ENCODE peak calls at places on chromosomes 7 and 10, in eight cellular contexts. A is GM06990, R is GM12865, G is BJ, V is HCT116, H is retinal pigment epithelial cell, E is hepatocyte, P is cardiac fibroblast. I is an unnamed sample.

GRCh38 chr7:149856-150636 is 42.3 kb upstream of the FAM20C start:
- DNase-seq in V (no peak), G (no peak), H (no peak), P (no peak), E (peak), A (peak), R (peak), I (peak)

GRCh38 chr10:112475565-112476233 is 28.7 kb downstream of the VTI1A start:
- DNase-seq in G (no peak), H (no peak), V (no peak), R (no peak), P (peak), E (no peak), A (no peak), I (no peak)

GRCh38 chr7:142872106-142872675 is 13.4 kb downstream of the TRPV6 start:
- DNase-seq in G (no peak), E (no peak), P (no peak), R (no peak), H (no peak), V (no peak), A (no peak), I (no peak)

GRCh38 chr10:122521011-122521410 is 39.5 kb upstream of the DMBT1 start:
- DNase-seq in V (no peak), H (no peak), R (no peak), P (peak), A (no peak), G (no peak), E (no peak), I (no peak)

GRCh38 chr7:117269895-117270294 is 53.0 kb downstream of the WNT2 start:
- DNase-seq in E (no peak), V (no peak), A (no peak), H (no peak), G (peak), P (peak), R (no peak), I (no peak)

GRCh38 chr7:158049271-158049670 is 538.4 kb downstream of the PTPRN2 start:
- DNase-seq in P (no peak), G (no peak), A (no peak), H (no peak), R (no peak), E (no peak), V (no peak), I (no peak)

GRCh38 chr10:113970641-113971040 is 73.0 kb upstream of the ADRB1 start:
- DNase-seq in A (no peak), E (no peak), R (no peak), H (no peak), V (no peak), P (no peak), G (no peak), I (no peak)

GRCh38 chr10:1737222-1738061 is at the start of gene ADARB2:
- DNase-seq in G (no peak), E (peak), R (peak), P (no peak), V (no peak), H (no peak), A (peak), I (peak)

GRCh38 chr10:133600657-133601056 is 25.9 kb downstream of the FRG2B start:
- DNase-seq in A (no peak), R (no peak), H (no peak), V (no peak), E (no peak), G (no peak), P (no peak), I (no peak)

GRCh38 chr10:86346794-86347665 is 19.6 kb downstream of the GRID1 start:
- DNase-seq in R (no peak), V (no peak), P (no peak), E (no peak), H (no peak), A (no peak), G (no peak), I (no peak)

DNA sequence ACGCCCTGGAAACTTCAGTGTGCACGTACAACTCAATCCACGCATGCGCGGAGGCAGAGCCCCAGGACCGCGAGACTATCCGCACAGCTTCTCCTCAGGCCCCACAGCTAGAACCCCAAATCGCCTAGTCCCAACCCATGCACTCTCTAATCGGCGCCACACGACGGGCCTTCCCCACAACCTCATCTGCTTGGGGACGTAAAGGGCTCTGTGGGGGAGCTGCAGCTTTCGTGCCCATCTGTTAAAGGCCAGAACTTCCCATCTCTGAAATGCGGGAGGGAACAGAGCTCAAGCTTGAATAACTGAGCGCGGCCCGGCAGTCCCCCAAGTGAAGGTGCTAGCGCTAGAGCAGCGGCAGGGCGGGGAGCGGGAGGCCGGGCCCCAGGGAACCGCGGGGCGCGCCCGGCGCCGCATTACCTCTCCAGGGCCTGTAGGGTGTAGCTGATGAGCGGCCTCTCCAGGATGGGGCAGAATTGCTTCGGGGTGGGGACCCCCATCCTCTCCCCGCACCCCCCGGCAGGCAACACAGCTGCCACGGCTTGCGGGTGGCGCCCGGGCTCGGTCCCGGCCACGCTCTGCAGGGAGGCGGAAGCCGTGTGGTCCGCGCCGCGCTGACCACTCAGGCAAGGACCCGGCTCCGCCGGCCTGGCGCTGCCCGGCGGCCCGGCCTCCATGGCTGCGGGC is 547 bp downstream of the CRPPA start:
- DNase-seq in P (peak), A (no peak), R (peak), H (peak), E (peak), V (peak), G (no peak), I (peak)
- TF ChIP-seq CTCF in P (peak), A (no peak), R (no peak), H (peak), E (peak), V (peak), G (peak), I (peak)

GRCh38 chr7:74290999-74291441 is 1.8 kb downstream of the CLIP2 start:
- DNase-seq in R (no peak), V (no peak), E (no peak), P (no peak), H (no peak), A (no peak), G (no peak), I (no peak)
- H3K4me3 ChIP-seq in R (peak), V (peak), E (peak), P (peak), H (peak), A (peak), G (peak), I (peak)

GRCh38 chr7:101235050-101235449 is 2.6 kb downstream of the CLDN15 start:
- DNase-seq in G (no peak), H (no peak), P (no peak), E (no peak), V (no peak), R (no peak), A (no peak), I (no peak)
- TF ChIP-seq CTCF in G (peak), H (peak), P (peak), E (peak), V (peak), R (peak), A (peak), I (peak)

DNA sequence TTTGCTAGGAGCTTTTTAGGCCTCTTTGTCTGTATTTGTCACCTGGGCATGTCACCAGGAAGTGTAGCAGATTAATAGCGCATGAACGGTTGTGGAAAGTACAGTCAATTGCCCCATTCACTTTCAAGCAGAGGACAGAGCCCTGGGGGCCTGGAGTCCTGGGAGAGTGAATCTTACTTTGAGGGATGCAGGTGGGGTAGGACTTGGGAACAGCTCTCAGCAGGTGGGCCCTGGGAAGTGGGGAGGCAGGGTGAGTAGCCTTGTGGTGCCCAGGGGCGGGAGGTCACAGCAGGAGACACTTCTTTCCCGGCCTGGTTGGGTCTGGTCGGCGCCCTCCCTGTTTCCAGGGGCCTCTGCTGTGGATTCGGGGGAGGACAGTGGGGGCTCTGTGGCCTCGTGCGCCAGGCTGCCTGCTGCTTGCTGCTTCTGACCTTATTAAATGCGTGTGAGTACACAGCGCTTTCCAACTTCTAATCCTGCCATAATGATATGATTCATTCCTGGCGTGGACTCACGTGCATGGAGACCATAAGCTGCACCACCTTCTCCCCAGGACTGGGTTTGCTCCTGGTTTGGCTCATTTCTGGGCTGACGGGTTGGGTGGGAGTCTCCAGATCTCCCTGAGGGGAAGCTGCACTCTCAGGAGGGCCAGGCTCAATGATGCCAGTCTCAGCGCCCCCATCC is 51.6 kb upstream of the AQP1 start:
- DNase-seq in A (no peak), R (no peak), G (no peak), E (no peak), H (peak), P (no peak), V (no peak), I (no peak)
- H3K4me3 ChIP-seq in A (no peak), R (no peak), G (no peak), E (no peak), H (no peak), P (no peak), V (no peak), I (no peak)

GRCh38 chr10:96129387-96130325 is at the start of gene ZNF518A:
- DNase-seq in G (peak), P (peak), V (peak), E (peak), H (peak), A (peak), R (peak), I (peak)

GRCh38 chr10:96133135-96133534 is 3.0 kb downstream of the ZNF518A start:
- DNase-seq in A (no peak), V (no peak), R (no peak), P (no peak), E (no peak), G (no peak), H (no peak), I (no peak)

GRCh38 chr10:96125142-96125515 is 5.0 kb upstream of the ZNF518A start:
- DNase-seq in A (no peak), P (peak), G (no peak), V (no peak), R (no peak), H (no peak), E (peak), I (no peak)

GRCh38 chr10:96124230-96125141 is 5.6 kb upstream of the ZNF518A start:
- DNase-seq in V (peak), P (peak), R (no peak), E (peak), A (peak), H (no peak), G (no peak), I (peak)

DNA sequence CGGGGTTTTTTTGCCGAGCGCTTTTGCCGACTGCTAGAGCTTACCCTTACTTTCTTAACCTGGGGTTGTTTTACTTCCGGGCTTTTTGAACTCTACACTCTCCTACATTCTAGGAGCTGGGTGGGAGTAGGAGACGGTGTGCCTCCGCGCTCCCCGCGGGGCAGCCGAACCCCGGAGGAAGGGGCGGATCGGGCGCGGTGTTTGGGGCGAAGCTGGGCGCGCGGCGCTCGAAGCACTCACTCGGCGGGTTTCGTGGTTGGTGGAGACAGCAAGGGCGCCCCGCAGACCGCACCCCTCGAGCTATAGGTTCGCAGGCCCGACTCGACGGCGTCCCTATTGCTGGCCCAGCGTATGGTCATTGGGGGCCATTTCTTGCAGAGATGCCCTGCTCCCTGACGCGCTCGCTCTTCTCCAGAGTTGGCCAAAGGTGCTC is 245 bp downstream of the ZNF518A start:
- DNase-seq in E (peak), R (peak), V (no peak), H (peak), G (peak), A (peak), P (peak), I (peak)
- TF ChIP-seq CTCF in E (no peak), R (no peak), V (peak), H (no peak), G (peak), A (peak), P (peak), I (peak)